ENCODE peak calls at places on chromosomes 4 and X, in five cellular contexts. I, E, S, O and V are unnamed samples.

GRCh38 chr4:30103455-30103854 is 616.7 kb upstream of the PCDH7 start:
- DNase-seq in I (peak), E (no peak), S (peak), O (no peak), V (peak)

GRCh38 chr4:128635141-128635911 is 174.2 kb upstream of the JADE1 start:
- DNase-seq in I (peak), E (no peak), S (no peak), O (peak), V (peak)

GRCh38 chr4:165493359-165493758 is 114.6 kb downstream of the CPE start:
- DNase-seq in I (peak), E (peak), S (peak), O (peak), V (peak)

GRCh38 chrX:666762-667161 is 36.2 kb downstream of the SHOX start:
- DNase-seq in I (no peak), E (no peak), S (no peak), O (no peak), V (no peak)

GRCh38 chrX:111262086-111262485 is 8.2 kb downstream of the CAPN6 start:
- DNase-seq in I (peak), E (no peak), S (no peak), O (no peak), V (no peak)

GRCh38 chr4:27692098-27692679 is 831.5 kb downstream of the STIM2 start:
- DNase-seq in I (peak), E (no peak), S (peak), O (peak), V (peak)

GRCh38 chr4:139556735-139557505 is 901 bp upstream of the SETD7 start:
- DNase-seq in I (peak), E (peak), S (peak), O (peak), V (no peak)

GRCh38 chr4:113499696-113500095 is 261.8 kb downstream of the CAMK2D start:
- DNase-seq in I (peak), E (no peak), S (no peak), O (no peak), V (peak)

GRCh38 chr4:98996056-98996941 is 778 bp downstream of the METAP1 start:
- DNase-seq in I (peak), E (no peak), S (peak), O (peak), V (peak)

GRCh38 chrX:39152106-39152649 is 350.9 kb downstream of the MID1IP1 start:
- DNase-seq in I (no peak), E (no peak), S (no peak), O (peak), V (peak)

GRCh38 chrX:103356897-103357296 is 591 bp downstream of the TCEAL9 start:
- DNase-seq in I (no peak), E (peak), S (peak), O (peak), V (no peak)

GRCh38 chr4:145843148-145843547 is 95.5 kb downstream of the ZNF827 start:
- DNase-seq in I (peak), E (no peak), S (peak), O (no peak), V (peak)

GRCh38 chr4:56908206-56909082 is 744 bp downstream of the REST start:
- DNase-seq in I (peak), E (peak), S (peak), O (peak), V (peak)

GRCh38 chrX:72572248-72573157 is at the start of gene HDAC8:
- DNase-seq in I (peak), E (peak), S (peak), O (peak), V (peak)

GRCh38 chrX:40380649-40381488 is 199.9 kb upstream of the ATP6AP2 start:
- DNase-seq in I (no peak), E (no peak), S (no peak), O (peak), V (no peak)

GRCh38 chr4:44368413-44369167 is 80.0 kb downstream of the KCTD8 start:
- DNase-seq in I (peak), E (no peak), S (no peak), O (peak), V (no peak)

GRCh38 chr4:82903737-82904136 is 3.2 kb downstream of the THAP9 start:
- DNase-seq in I (no peak), E (no peak), S (no peak), O (no peak), V (no peak)

GRCh38 chr4:110157580-110157979 is 40.8 kb downstream of the ELOVL6 start:
- DNase-seq in I (no peak), E (no peak), S (no peak), O (no peak), V (no peak)

GRCh38 chr4:93199492-93199891 is 629.1 kb upstream of the ATOH1 start:
- DNase-seq in I (peak), E (no peak), S (peak), O (peak), V (peak)

GRCh38 chr4:31189938-31190337 is 469.8 kb downstream of the PCDH7 start:
- DNase-seq in I (no peak), E (no peak), S (no peak), O (no peak), V (no peak)

GRCh38 chr4:73891739-73892405 is 22.7 kb downstream of the CXCL1 start:
- DNase-seq in I (peak), E (no peak), S (no peak), O (no peak), V (peak)

GRCh38 chr4:184168406-184169019 is 49.2 kb downstream of the ENPP6 start:
- DNase-seq in I (peak), E (peak), S (peak), O (peak), V (peak)

GRCh38 chr4:27819261-27819660 is 958.6 kb downstream of the STIM2 start:
- DNase-seq in I (peak), E (no peak), S (no peak), O (no peak), V (no peak)

GRCh38 chr4:45453258-45453841 is 670.5 kb downstream of the GABRG1 start:
- DNase-seq in I (peak), E (no peak), S (no peak), O (peak), V (no peak)

GRCh38 chr4:4387531-4388311 is 819 bp downstream of the NSG1 start:
- DNase-seq in I (no peak), E (peak), S (no peak), O (peak), V (no peak)

GRCh38 chr4:6331018-6331417 is 61.4 kb downstream of the WFS1 start:
- DNase-seq in I (no peak), E (no peak), S (no peak), O (no peak), V (peak)

GRCh38 chr4:153294631-153295030 is 49.9 kb upstream of the MND1 start:
- DNase-seq in I (peak), E (no peak), S (no peak), O (no peak), V (no peak)

GRCh38 chr4:69832326-69833030 is 27.5 kb downstream of the SULT1E1 start:
- DNase-seq in I (no peak), E (no peak), S (no peak), O (no peak), V (no peak)

GRCh38 chr4:71549516-71550160 is 210.8 kb downstream of the SLC4A4 start:
- DNase-seq in I (no peak), E (no peak), S (no peak), O (no peak), V (peak)

GRCh38 chrX:108131471-108131870 is 39.9 kb downstream of the ATG4A start:
- DNase-seq in I (peak), E (no peak), S (peak), O (no peak), V (peak)

GRCh38 chr4:187996502-187997177 is 1.1 kb downstream of the ZFP42 start:
- DNase-seq in I (no peak), E (no peak), S (no peak), O (peak), V (no peak)

GRCh38 chrX:50813843-50814661 is at the start of gene SHROOM4:
- DNase-seq in I (peak), E (peak), S (peak), O (peak), V (peak)

GRCh38 chr4:125011646-125012045 is 299.1 kb upstream of the ANKRD50 start:
- DNase-seq in I (peak), E (no peak), S (peak), O (no peak), V (peak)

GRCh38 chrX:134548844-134549205 is 88.9 kb downstream of the HPRT1 start:
- DNase-seq in I (no peak), E (no peak), S (no peak), O (no peak), V (no peak)
- H3K4me3 ChIP-seq in I (peak), E (peak), S (peak), O (peak), V (peak)

GRCh38 chrX:12950851-12951589 is 23.9 kb upstream of the TMSB4X start:
- DNase-seq in I (no peak), E (no peak), S (no peak), O (peak), V (no peak)
- TF ChIP-seq CTCF in I (no peak), E (no peak), S (peak), O (peak), V (peak)

GRCh38 chrX:25112156-25112555 is 96.4 kb upstream of the ARX start:
- DNase-seq in I (no peak), E (no peak), S (no peak), O (no peak), V (no peak)
- H3K4me3 ChIP-seq in I (no peak), E (no peak), S (no peak), O (no peak), V (no peak)

GRCh38 chrX:155535866-155536265 is 76.9 kb downstream of the TMLHE start:
- DNase-seq in I (peak), E (no peak), S (no peak), O (no peak), V (no peak)

GRCh38 chrX:155534800-155535199 is 76.4 kb upstream of the F8A3 start:
- DNase-seq in I (no peak), E (no peak), S (no peak), O (no peak), V (no peak)
- TF ChIP-seq CTCF in I (no peak), E (no peak), S (no peak), O (no peak), V (no peak)

GRCh38 chrX:97400492-97400891 is 516.8 kb downstream of the RPA4 start:
- DNase-seq in I (no peak), E (no peak), S (no peak), O (no peak), V (no peak)

GRCh38 chrX:97401154-97401553 is 517.4 kb downstream of the RPA4 start:
- DNase-seq in I (no peak), E (no peak), S (no peak), O (no peak), V (no peak)

GRCh38 chrX:97402903-97403302 is 519.2 kb downstream of the RPA4 start:
- DNase-seq in I (no peak), E (no peak), S (no peak), O (no peak), V (no peak)

GRCh38 chrX:97402333-97402732 is 518.6 kb downstream of the RPA4 start:
- DNase-seq in I (no peak), E (no peak), S (peak), O (no peak), V (no peak)

DNA sequence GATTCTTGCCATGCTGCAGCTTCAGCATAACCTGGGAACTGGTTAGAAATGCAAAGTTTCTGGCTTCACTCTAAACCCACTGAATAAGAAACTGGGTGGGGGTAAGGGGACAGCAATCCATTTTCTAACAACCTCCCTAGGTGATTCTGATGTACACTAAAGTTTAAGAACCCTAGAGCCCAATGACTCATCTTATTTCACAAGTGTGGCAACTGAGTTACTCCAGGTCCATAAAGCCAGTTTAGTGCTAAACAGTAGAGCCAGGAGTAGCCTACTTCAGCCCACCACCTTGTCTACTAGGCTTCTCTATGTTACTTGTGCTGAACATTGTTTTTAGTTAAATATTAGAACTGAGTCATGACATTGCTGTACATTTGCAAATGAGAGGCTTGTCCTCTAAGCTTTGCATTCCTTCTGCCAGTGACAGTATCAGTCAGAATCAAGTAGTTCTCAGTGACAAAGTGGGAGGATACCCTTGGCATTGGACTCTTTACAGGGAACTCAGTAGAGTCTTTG is 517.9 kb downstream of the RPA4 start:
- DNase-seq in I (no peak), E (no peak), S (no peak), O (no peak), V (no peak)
- H3K4me3 ChIP-seq in I (no peak), E (no peak), S (no peak), O (no peak), V (no peak)

GRCh38 chrX:75421688-75422087 is 101.1 kb downstream of the ZDHHC15 start:
- DNase-seq in I (no peak), E (no peak), S (no peak), O (no peak), V (no peak)
- TF ChIP-seq CTCF in I (no peak), E (no peak), S (no peak), O (no peak), V (no peak)

DNA sequence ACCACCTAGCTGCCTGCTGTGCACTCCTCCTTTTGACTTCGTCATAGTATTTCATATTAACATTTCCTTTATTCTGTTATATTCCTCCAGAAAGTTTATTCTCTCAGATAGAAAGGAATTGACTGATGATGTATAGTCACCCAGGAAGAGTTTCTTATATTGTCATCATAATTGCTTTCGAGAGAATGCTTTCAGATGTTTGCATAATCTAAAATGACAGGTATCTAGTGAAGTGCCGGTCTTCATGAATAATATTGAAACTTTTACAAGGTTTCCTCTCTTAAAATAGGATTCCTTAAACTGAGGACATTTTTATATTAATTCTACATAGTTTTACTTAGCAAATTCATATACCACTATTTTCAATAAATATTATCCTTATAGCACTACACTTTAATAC is 10.1 kb downstream of the SEC24D start:
- DNase-seq in I (no peak), E (no peak), S (no peak), O (no peak), V (no peak)
- H3K4me3 ChIP-seq in I (no peak), E (no peak), S (no peak), O (no peak), V (no peak)

GRCh38 chr4:77415689-77416088 is 189.9 kb upstream of the CXCL13 start:
- DNase-seq in I (no peak), E (no peak), S (no peak), O (no peak), V (no peak)

DNA sequence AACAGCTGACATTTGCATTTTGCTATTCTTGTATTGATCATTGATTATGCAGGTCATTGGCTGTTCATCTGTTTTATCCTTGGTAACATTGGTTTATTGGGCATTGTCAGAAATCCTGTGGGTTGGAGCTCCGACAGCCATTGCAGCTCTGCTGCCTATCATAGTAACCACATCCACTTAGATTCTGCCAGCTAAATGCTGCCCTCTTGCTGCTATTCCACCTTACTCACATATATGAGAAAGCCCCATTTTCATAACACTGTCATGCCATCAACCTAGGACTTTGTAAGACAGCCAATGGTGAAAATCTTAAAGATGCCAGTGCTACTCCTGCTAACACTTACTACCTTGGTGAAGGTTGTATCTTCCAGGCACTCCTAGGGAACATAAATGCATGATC is 187.3 kb upstream of the CXCL13 start:
- DNase-seq in I (peak), E (no peak), S (no peak), O (no peak), V (no peak)
- TF ChIP-seq CTCF in I (no peak), E (no peak), S (no peak), O (peak), V (peak)

DNA sequence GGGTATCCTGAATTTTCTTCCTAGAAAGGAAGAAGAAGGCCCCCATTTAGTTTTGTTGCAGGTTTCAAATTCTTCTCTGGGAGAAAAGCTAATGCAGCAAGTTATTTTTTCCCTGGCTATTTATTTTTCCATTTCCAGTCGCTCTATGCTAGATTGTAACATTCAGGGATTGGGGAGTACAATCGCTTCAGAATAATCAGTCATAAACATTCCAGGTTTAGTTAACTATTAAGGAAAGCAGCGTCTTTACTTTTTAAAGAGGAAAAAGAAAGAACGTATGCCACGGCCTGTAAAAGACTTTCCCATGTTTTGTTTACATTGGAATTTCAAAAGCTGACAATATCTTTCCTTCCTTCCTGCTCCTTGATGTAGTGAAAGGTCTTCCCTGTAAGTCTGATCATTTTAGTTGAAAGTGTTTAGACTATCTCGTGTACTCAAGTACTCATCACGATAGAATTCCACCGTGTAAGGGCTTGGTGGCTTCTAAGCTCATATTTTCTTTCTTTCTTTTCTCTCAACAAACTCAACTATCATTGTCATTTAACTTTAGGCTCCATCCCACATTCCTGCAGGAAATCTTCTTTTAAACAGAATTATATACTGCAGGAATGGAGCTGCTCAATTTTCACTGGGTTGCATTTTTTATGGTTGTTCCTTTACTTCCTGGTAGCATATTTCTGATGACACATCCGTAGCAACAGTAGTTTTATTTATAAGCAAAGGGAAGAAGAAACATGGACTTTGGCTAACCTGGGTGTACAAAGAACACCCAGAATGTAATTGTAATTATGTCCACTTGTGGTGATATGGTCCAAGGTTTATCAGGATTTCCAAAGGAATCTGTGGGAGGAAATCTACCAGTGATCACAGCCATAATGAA is 213.1 kb upstream of the FAT1 start:
- DNase-seq in I (peak), E (no peak), S (peak), O (no peak), V (peak)
- H3K4me3 ChIP-seq in I (peak), E (no peak), S (no peak), O (no peak), V (no peak)

DNA sequence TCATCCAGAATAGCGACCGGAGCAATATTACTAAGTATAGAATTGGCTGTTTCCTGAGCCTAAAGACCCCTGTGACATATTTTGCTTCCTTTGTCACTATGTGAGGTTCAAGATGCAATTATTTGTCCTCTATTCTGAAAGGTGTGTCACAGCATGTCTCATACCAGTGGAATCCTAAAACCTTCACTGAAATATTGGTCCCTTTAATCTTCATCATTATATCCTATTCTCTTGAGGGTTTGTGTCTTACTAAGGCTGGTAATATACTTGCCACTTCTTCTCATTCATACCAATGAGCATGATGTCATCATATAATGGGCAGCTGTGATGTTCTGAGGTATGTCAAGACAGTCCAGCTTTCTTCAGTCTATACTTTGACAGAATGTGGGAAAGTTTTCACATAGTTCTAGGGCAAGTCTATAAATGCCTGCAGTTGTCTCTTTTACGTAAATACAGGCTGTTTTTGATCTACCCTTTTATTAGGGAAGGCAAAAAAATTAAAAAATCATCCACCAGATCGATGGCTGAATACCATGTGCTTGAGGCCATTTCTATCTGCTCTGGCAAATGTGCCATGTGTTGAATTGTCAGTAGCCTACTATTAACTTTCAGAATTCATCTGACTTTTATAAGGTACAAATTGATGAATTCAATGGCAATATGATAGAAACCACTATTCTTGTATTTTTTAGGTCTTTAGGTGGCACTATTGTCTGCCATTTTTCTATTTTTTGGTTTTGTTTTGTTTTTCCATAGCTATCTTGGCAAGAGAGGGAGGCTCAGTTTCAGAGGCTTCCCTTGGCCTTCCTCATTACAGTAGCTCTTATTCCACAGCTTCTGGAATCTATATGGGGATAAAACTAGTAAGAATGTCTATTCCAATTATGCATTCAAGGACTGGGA is 209.0 kb downstream of the PPARGC1A start:
- DNase-seq in I (peak), E (no peak), S (no peak), O (no peak), V (peak)
- TF ChIP-seq CTCF in I (no peak), E (no peak), S (no peak), O (no peak), V (no peak)